ENCODE peak calls at places on chromosome X, in ten cellular contexts. K is WTC11, T is right atrium auricular region, I is upper lobe of left lung, H is tibial artery, O is GM23338, A is lower lobe of right lung, J is astrocyte, V is choroid plexus epithelial cell, D is fibroblast of villous mesenchyme. R is an unnamed sample.

GRCh38 chrX:78514852-78515251 is 144.3 kb downstream of the RTL3 start:
- DNase-seq in D (no peak), A (no peak), I (no peak), H (no peak), V (no peak), K (peak), T (no peak), O (peak), J (peak), R (no peak)

GRCh38 chrX:36856849-36857248 is 151.3 kb upstream of the FAM47C start:
- DNase-seq in V (peak), H (no peak), I (no peak), K (no peak), O (peak), T (no peak), A (no peak), D (peak), J (no peak), R (no peak)

GRCh38 chrX:2629316-2630168 is 61.6 kb upstream of the CD99 start:
- DNase-seq in T (no peak), V (no peak), A (no peak), J (no peak), K (no peak), I (no peak), D (no peak), H (no peak), O (no peak), R (no peak)

GRCh38 chrX:150410513-150410912 is 47.4 kb downstream of the MAMLD1 start:
- DNase-seq in I (no peak), H (no peak), T (no peak), V (no peak), A (no peak), J (no peak), D (no peak), O (no peak), K (no peak), R (no peak)

GRCh38 chrX:107894038-107894437 is 68.4 kb downstream of the MID2 start:
- DNase-seq in A (no peak), O (peak), T (no peak), K (no peak), H (no peak), D (peak), J (peak), V (peak), I (no peak), R (no peak)

GRCh38 chrX:106177106-106177981 is 9.2 kb downstream of the PWWP3B start:
- DNase-seq in V (peak), H (no peak), A (no peak), D (peak), I (peak), J (peak), K (peak), O (peak), T (no peak), R (no peak)

GRCh38 chrX:42797646-42798045 is 19.7 kb upstream of the PPP1R2C start:
- DNase-seq in J (no peak), A (no peak), H (no peak), T (no peak), D (peak), I (no peak), V (no peak), K (no peak), O (no peak), R (no peak)

GRCh38 chrX:42025861-42026260 is 102.5 kb upstream of the CASK start:
- DNase-seq in D (no peak), J (no peak), H (no peak), I (no peak), T (no peak), A (no peak), V (no peak), K (no peak), O (no peak), R (no peak)

GRCh38 chrX:101550362-101550761 is at the start of gene ARMCX1:
- DNase-seq in I (peak), D (peak), V (peak), H (peak), K (peak), A (peak), T (peak), O (peak), J (peak), R (peak)

GRCh38 chrX:115535844-115536243 is 25.1 kb upstream of the PLS3 start:
- DNase-seq in J (no peak), D (no peak), I (no peak), O (no peak), H (no peak), T (no peak), V (peak), K (no peak), A (no peak), R (no peak)

GRCh38 chrX:120677017-120677652 is 47.3 kb upstream of the C1GALT1C1 start:
- DNase-seq in H (no peak), T (no peak), K (no peak), O (no peak), D (no peak), V (peak), I (no peak), A (no peak), J (no peak), R (no peak)

GRCh38 chrX:141183000-141183399 is 6.1 kb upstream of the LDOC1 start:
- DNase-seq in D (no peak), J (no peak), T (no peak), V (no peak), K (no peak), I (no peak), A (no peak), H (no peak), O (peak), R (no peak)

GRCh38 chrX:105307762-105308161 is 87.3 kb upstream of the TEX13A start:
- DNase-seq in O (no peak), H (no peak), D (no peak), K (no peak), J (peak), T (no peak), I (no peak), A (no peak), V (peak), R (no peak)

GRCh38 chrX:18887821-18888205 is 96.1 kb downstream of the PHKA2 start:
- DNase-seq in A (no peak), I (no peak), O (no peak), V (no peak), J (no peak), H (no peak), K (no peak), D (no peak), T (no peak), R (peak)

GRCh38 chrX:128805236-128805635 is 718.1 kb downstream of the SMARCA1 start:
- DNase-seq in D (no peak), I (no peak), K (no peak), A (no peak), T (no peak), H (no peak), J (no peak), O (no peak), V (no peak), R (no peak)

GRCh38 chrX:128804828-128805227 is 718.5 kb downstream of the SMARCA1 start:
- DNase-seq in O (no peak), V (no peak), J (no peak), T (no peak), D (no peak), K (no peak), I (no peak), A (no peak), H (no peak), R (no peak)

GRCh38 chrX:128800138-128800537 is 723.2 kb downstream of the SMARCA1 start:
- DNase-seq in J (no peak), V (peak), K (no peak), T (no peak), O (peak), A (no peak), D (no peak), H (no peak), I (no peak), R (no peak)
- TF ChIP-seq CTCF in J (no peak), V (no peak), K (peak), T (no peak), O (peak), A (no peak), D (no peak), H (no peak), I (no peak), R (no peak)

DNA sequence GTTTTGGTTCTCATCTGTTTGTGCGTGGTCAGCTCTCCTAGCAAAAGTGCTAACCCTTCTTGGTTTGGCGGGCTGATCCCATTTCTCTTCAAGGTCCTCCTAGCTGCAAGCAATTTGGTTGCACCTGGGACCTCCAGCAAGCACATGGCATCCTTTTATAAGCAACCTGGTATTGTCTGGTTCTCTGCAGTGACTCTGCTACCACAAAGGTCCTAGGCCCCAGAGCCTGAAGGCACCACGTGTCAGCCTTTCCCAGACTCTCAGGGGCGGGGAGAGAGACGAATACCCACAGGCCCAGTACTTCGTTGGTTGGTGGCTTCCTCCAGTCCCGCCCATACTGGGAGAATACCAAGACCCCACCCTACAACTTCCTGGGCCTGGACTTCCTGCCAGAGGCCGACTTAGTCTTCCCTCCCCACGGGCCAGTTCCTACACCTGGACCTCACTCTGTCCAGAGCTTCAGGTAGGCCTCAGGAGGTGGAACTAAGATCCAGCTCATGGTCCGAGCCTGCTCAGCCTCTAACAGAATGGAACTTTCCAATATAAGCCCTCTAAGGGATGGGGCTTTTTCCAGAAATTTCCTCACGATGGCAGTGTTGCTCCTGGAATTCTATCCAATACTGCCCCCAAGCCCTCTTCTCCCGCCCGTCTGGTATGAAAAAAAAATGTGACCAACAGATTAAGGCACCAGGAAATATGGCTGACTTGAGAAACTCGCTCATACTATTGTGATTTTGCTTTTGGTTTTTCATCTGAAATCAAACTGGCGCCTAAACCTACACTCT is 192.5 kb upstream of the STK26 start:
- DNase-seq in I (no peak), H (peak), T (peak), O (peak), D (peak), K (peak), V (peak), J (peak), A (peak), R (peak)
- TF ChIP-seq CTCF in I (peak), H (peak), T (peak), O (peak), D (peak), K (no peak), V (peak), J (peak), A (peak), R (peak)

DNA sequence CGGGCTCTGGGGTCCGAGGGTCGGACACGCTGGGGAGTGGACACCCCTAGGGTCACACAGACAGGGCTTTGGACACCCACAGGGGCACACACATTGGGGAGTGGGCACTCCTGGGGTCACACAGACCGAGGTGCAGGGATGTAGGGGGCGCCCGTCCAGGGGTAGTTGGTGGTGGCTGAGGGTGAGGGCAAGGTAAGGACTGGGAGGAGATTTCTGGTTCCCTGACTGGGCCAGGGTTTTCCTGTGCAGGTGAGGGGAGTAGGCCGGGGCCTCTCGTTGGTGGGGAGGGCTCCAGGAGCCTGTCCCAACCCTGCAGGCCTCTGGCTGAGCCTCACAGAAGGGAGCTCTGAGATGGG is 21.9 kb upstream of the WDR45 start:
- DNase-seq in D (no peak), J (no peak), T (no peak), O (peak), H (no peak), V (no peak), I (no peak), K (no peak), A (no peak), R (no peak)
- TF ChIP-seq CTCF in D (no peak), J (no peak), T (no peak), O (peak), H (no peak), V (no peak), I (no peak), K (no peak), A (no peak), R (no peak)

GRCh38 chrX:124223524-124223923 is 108.9 kb upstream of the TEX13D start:
- DNase-seq in O (peak), J (no peak), A (no peak), V (no peak), T (no peak), H (no peak), D (no peak), K (peak), I (no peak), R (no peak)
- TF ChIP-seq CTCF in O (peak), J (no peak), A (no peak), V (no peak), T (no peak), H (no peak), D (no peak), K (peak), I (no peak), R (no peak)

GRCh38 chrX:34891391-34891790 is 51.2 kb upstream of the FAM47B start:
- DNase-seq in K (no peak), O (no peak), T (no peak), V (no peak), H (no peak), D (no peak), I (no peak), J (no peak), A (no peak), R (no peak)

DNA sequence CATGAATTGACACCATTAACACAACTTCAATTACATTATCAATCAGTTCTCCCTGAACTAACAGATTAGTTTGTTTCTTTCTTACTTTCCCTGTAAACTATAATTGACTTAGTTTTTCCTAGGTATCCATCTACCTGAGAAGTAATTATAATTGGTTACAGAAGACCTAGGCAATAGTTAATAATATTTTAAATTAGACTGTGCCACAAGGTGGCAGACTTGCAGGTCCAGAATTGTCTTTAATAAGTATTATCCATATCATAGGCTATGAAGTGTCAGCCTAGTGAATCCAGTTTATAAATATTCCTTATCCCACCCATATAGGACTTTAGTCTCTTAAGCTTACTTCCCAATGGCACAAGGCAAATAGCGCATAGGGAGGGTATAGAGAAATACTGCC is 48.9 kb upstream of the FAM47B start:
- DNase-seq in V (no peak), J (no peak), K (no peak), D (no peak), I (no peak), O (no peak), A (no peak), T (no peak), H (no peak), R (no peak)
- TF ChIP-seq CTCF in V (peak), J (peak), K (no peak), D (no peak), I (no peak), O (peak), A (no peak), T (peak), H (peak), R (no peak)

GRCh38 chrX:13256562-13256961 is 63.3 kb downstream of the ATXN3L start:
- DNase-seq in K (no peak), T (no peak), H (no peak), D (no peak), O (no peak), A (no peak), I (no peak), J (no peak), V (no peak), R (no peak)

GRCh38 chrX:13252726-13253125 is 67.1 kb downstream of the ATXN3L start:
- DNase-seq in V (no peak), T (no peak), D (no peak), A (no peak), J (peak), K (no peak), H (no peak), O (no peak), I (no peak), R (no peak)

GRCh38 chrX:13253223-13253622 is 66.6 kb downstream of the ATXN3L start:
- DNase-seq in H (no peak), A (no peak), K (no peak), V (no peak), J (no peak), O (no peak), D (no peak), I (no peak), T (no peak), R (no peak)

GRCh38 chrX:13254870-13255269 is 65.0 kb downstream of the ATXN3L start:
- DNase-seq in O (no peak), A (no peak), T (no peak), H (no peak), V (no peak), K (no peak), J (no peak), D (no peak), I (no peak), R (no peak)

DNA sequence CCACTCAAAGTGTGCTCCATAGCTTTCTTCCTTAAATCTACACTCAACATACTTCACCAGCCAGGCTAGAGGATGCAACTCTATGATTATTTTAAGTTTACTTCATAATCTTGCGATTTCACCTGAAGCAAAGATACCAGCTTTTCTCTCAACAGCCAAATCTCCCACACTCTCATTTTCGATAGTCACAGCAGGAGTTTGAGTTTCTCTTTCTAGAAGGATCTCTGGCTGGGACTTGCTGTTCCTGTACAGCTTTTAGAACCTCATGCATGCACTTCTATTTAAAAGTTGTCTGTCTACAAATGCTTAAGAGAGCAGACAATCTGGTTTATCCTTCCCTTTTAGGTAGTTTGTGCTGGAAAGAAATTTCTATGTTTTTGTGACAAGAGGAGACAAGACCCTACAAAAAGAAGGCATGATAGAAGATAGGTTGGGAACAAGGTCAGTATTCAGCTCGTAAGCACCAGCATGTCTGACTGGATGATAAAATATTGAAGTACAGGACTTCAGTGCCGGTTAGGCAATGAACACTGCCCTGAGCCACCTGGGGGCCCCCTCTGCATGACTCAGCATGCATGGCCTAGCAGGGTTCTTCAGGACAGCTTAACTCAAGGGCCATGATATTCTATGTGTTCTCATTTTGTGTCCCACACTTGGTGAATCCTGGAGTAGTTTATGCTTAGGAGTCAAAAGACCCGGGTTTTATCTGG is 65.6 kb downstream of the ATXN3L start:
- DNase-seq in J (peak), T (no peak), O (no peak), V (peak), A (peak), D (peak), I (no peak), K (no peak), H (no peak), R (peak)
- TF ChIP-seq CTCF in J (no peak), T (no peak), O (no peak), V (peak), A (no peak), D (peak), I (no peak), K (no peak), H (no peak), R (no peak)

GRCh38 chrX:147803948-147804347 is 107.8 kb upstream of the FMR1 start:
- DNase-seq in I (no peak), V (no peak), O (peak), J (no peak), H (no peak), T (no peak), K (no peak), A (no peak), D (no peak), R (no peak)
- TF ChIP-seq CTCF in I (peak), V (no peak), O (peak), J (peak), H (no peak), T (no peak), K (no peak), A (peak), D (no peak), R (peak)

DNA sequence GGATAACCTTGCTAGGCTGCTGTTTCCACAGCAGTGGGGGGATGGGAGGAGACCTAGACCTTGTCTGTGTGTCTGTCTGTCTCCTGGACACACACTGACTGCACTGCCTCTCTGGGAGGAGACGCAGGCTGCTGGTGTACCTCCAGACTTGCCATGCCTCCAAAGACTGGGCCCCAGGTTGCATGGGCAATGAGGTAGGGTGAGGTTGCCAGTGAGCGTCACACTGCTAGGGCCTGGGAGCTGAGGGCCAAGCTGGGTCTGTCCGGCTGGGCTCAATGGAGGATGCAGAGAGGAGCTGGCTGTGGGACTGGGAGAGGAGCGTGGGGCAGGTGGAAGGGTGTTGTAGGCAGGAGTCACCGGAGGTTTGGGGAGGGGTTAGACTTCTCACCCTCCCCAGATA is 16.6 kb downstream of the MAGED2 start:
- DNase-seq in V (no peak), J (no peak), H (no peak), K (no peak), O (no peak), T (no peak), D (no peak), I (no peak), A (no peak), R (no peak)
- TF ChIP-seq CTCF in V (no peak), J (no peak), H (no peak), K (no peak), O (no peak), T (no peak), D (no peak), I (no peak), A (no peak), R (no peak)